ENCODE peak calls at places on chromosomes 1 and 21, in nine cellular contexts. One of them, this sample, is unnamed.

GRCh38 chr1:4309676-4310320 is 344.6 kb upstream of the AJAP1 start:
- DNase-seq in NAMALWA: peak; percentile 29
- DNase-seq in BJ: no peak
- DNase-seq in neural crest cell: no peak
- DNase-seq in left lung: no peak
- DNase-seq in erythroblast: no peak
- DNase-seq in GM19239: peak; percentile 32
- DNase-seq in Right ventricle myocardium inferior: no peak
- DNase-seq in PC-9: no peak
- DNase-seq in this sample: no peak

GRCh38 chr1:232443372-232443771 is 186.6 kb downstream of the SIPA1L2 start:
- DNase-seq in NAMALWA: no peak
- DNase-seq in BJ: no peak
- DNase-seq in neural crest cell: no peak
- DNase-seq in left lung: no peak
- DNase-seq in erythroblast: no peak
- DNase-seq in GM19239: no peak
- DNase-seq in Right ventricle myocardium inferior: no peak
- DNase-seq in PC-9: no peak
- DNase-seq in this sample: no peak

GRCh38 chr1:171913385-171913784 is 72.1 kb downstream of the DNM3 start:
- DNase-seq in NAMALWA: no peak
- DNase-seq in BJ: no peak
- DNase-seq in neural crest cell: no peak
- DNase-seq in left lung: no peak
- DNase-seq in erythroblast: no peak
- DNase-seq in GM19239: no peak
- DNase-seq in Right ventricle myocardium inferior: no peak
- DNase-seq in PC-9: peak; percentile 26
- DNase-seq in this sample: peak; percentile 79

GRCh38 chr21:42833439-42833815 is 45.9 kb downstream of the WDR4 start:
- DNase-seq in NAMALWA: peak; percentile 62
- DNase-seq in BJ: no peak
- DNase-seq in neural crest cell: no peak
- DNase-seq in left lung: no peak
- DNase-seq in erythroblast: peak; percentile 38
- DNase-seq in GM19239: no peak
- DNase-seq in Right ventricle myocardium inferior: no peak
- DNase-seq in PC-9: no peak
- DNase-seq in this sample: peak; percentile 35

GRCh38 chr1:204314209-204314892 is 45.4 kb downstream of the PLEKHA6 start:
- DNase-seq in NAMALWA: no peak
- DNase-seq in BJ: no peak
- DNase-seq in neural crest cell: no peak
- DNase-seq in left lung: no peak
- DNase-seq in erythroblast: no peak
- DNase-seq in GM19239: no peak
- DNase-seq in Right ventricle myocardium inferior: no peak
- DNase-seq in PC-9: peak; percentile 49
- DNase-seq in this sample: no peak

GRCh38 chr1:117780981-117781475 is 148.4 kb downstream of the GDAP2 start:
- DNase-seq in NAMALWA: no peak
- DNase-seq in BJ: peak; percentile 40
- DNase-seq in neural crest cell: no peak
- DNase-seq in left lung: no peak
- DNase-seq in erythroblast: no peak
- DNase-seq in GM19239: no peak
- DNase-seq in Right ventricle myocardium inferior: no peak
- DNase-seq in PC-9: no peak
- DNase-seq in this sample: no peak

GRCh38 chr1:168509875-168510594 is 33.8 kb downstream of the XCL2 start:
- DNase-seq in NAMALWA: no peak
- DNase-seq in BJ: no peak
- DNase-seq in neural crest cell: no peak
- DNase-seq in left lung: no peak
- DNase-seq in erythroblast: no peak
- DNase-seq in GM19239: no peak
- DNase-seq in Right ventricle myocardium inferior: no peak
- DNase-seq in PC-9: no peak
- DNase-seq in this sample: no peak

GRCh38 chr1:167722152-167722869 is 529 bp downstream of the MPZL1 start:
- DNase-seq in NAMALWA: peak; percentile 58
- DNase-seq in BJ: no peak
- DNase-seq in neural crest cell: no peak
- DNase-seq in left lung: no peak
- DNase-seq in erythroblast: peak; percentile 48
- DNase-seq in GM19239: no peak
- DNase-seq in Right ventricle myocardium inferior: no peak
- DNase-seq in PC-9: peak; percentile 47
- DNase-seq in this sample: peak; percentile 56

GRCh38 chr1:40803447-40803846 is 19.9 kb downstream of the KCNQ4 start:
- DNase-seq in NAMALWA: no peak
- DNase-seq in BJ: no peak
- DNase-seq in neural crest cell: no peak
- DNase-seq in left lung: no peak
- DNase-seq in erythroblast: no peak
- DNase-seq in GM19239: no peak
- DNase-seq in Right ventricle myocardium inferior: no peak
- DNase-seq in PC-9: no peak
- DNase-seq in this sample: peak; percentile 35

GRCh38 chr1:248215880-248216279 is 15.3 kb upstream of the OR2M4 start:
- DNase-seq in NAMALWA: no peak
- DNase-seq in BJ: no peak
- DNase-seq in neural crest cell: no peak
- DNase-seq in left lung: no peak
- DNase-seq in erythroblast: no peak
- DNase-seq in GM19239: no peak
- DNase-seq in Right ventricle myocardium inferior: no peak
- DNase-seq in PC-9: no peak
- DNase-seq in this sample: no peak

GRCh38 chr1:187413770-187414169 is 585.0 kb downstream of the PLA2G4A start:
- DNase-seq in NAMALWA: no peak
- DNase-seq in BJ: no peak
- DNase-seq in neural crest cell: no peak
- DNase-seq in left lung: no peak
- DNase-seq in erythroblast: no peak
- DNase-seq in GM19239: no peak
- DNase-seq in Right ventricle myocardium inferior: no peak
- DNase-seq in PC-9: no peak
- DNase-seq in this sample: peak; percentile 38